ENCODE peak calls at places on chromosomes 11 and 22, in seven cellular contexts. U, R, H, K, Y, M and B are unnamed samples.

GRCh38 chr22:38973289-38974169 is 8.6 kb upstream of the APOBEC3B start:
- DNase-seq in R (peak; percentile 62), H (peak; percentile 25), M (no peak), U (peak; percentile 52), Y (peak; percentile 42), K (no peak), B (no peak)

GRCh38 chr11:108498816-108499408 is 728 bp upstream of the POGLUT3 start:
- DNase-seq in M (no peak), R (no peak), Y (no peak), U (no peak), K (no peak), H (no peak), B (no peak)

GRCh38 chr11:3947084-3947483 is 91.6 kb downstream of the STIM1 start:
- DNase-seq in U (no peak), Y (no peak), K (no peak), H (no peak), M (peak; percentile 76), R (no peak), B (no peak)

GRCh38 chr22:49305215-49305965 is 522.3 kb downstream of the BRD1 start:
- DNase-seq in Y (peak; percentile 27), M (no peak), H (peak; percentile 38), K (peak; percentile 90), U (peak; percentile 72), R (peak; percentile 76), B (peak; percentile 46)

GRCh38 chr22:41825376-41825775 is 7.5 kb upstream of the SREBF2 start:
- DNase-seq in R (no peak), M (no peak), Y (no peak), H (no peak), U (no peak), K (no peak), B (no peak)

GRCh38 chr11:75896843-75897419 is 81.9 kb downstream of the UVRAG start:
- DNase-seq in U (peak; percentile 26), R (no peak), H (no peak), M (no peak), Y (peak; percentile 35), K (peak; percentile 44), B (no peak)

GRCh38 chr11:72683782-72684200 is 9.6 kb upstream of the PDE2A start:
- DNase-seq in K (peak; percentile 91), U (peak; percentile 78), Y (peak; percentile 33), H (no peak), M (no peak), R (peak; percentile 85), B (peak; percentile 85)

GRCh38 chr11:69650832-69651344 is 9.9 kb downstream of the CCND1 start:
- DNase-seq in R (no peak), H (no peak), U (no peak), K (no peak), Y (no peak), M (no peak), B (no peak)

GRCh38 chr11:112882494-112883381 is 78.5 kb upstream of the NCAM1 start:
- DNase-seq in Y (no peak), M (no peak), K (peak; percentile 70), U (no peak), H (no peak), R (no peak), B (no peak)

GRCh38 chr11:102345923-102346322 is 1.1 kb upstream of the BIRC2 start:
- DNase-seq in Y (peak; percentile 64), H (no peak), R (no peak), U (no peak), K (no peak), M (no peak), B (no peak)

GRCh38 chr11:19344661-19345518 is 104.1 kb upstream of the E2F8 start:
- DNase-seq in H (no peak), K (peak; percentile 92), M (no peak), U (no peak), Y (no peak), R (peak; percentile 66), B (peak; percentile 48)

GRCh38 chr11:36890280-36890679 is 292.2 kb upstream of the RAG2 start:
- DNase-seq in M (no peak), Y (no peak), K (no peak), U (no peak), H (no peak), R (no peak), B (no peak)

GRCh38 chr11:83007909-83008580 is 63.7 kb downstream of the RAB30 start:
- DNase-seq in U (peak; percentile 62), M (no peak), Y (peak; percentile 88), R (no peak), H (no peak), K (peak; percentile 72), B (no peak)

GRCh38 chr11:107468596-107468995 is 11.0 kb upstream of the CWF19L2 start:
- DNase-seq in R (no peak), U (peak; percentile 30), H (no peak), K (peak; percentile 18), Y (no peak), M (no peak), B (no peak)

GRCh38 chr11:128692750-128693578 is 908 bp upstream of the FLI1 start:
- DNase-seq in Y (no peak), K (peak; percentile 63), M (no peak), U (no peak), R (peak; percentile 49), H (no peak), B (peak; percentile 47)
- TF ChIP-seq TAF1 in Y (no peak), K (no peak), M (no peak), U (no peak), R (no peak), H (no peak), B (no peak)

DNA sequence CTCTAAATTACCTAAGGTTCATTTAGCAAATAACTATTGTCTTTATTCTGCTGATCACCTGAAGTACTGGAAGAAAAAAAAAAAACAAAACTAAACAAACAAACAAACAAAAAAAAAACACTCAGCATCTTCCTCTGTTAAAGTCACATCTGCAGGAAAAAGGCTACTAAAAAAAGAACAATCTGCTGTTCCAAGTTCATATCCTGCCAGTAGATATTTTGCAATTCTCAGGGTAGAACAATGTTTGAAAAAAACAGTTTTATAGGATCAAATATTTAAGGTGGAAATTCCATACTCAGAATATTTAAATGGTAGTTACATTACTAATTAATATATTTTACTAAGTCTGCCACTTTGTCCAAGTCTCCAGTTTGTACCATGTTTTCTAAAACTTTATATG is 175.2 kb downstream of the SBF2 start:
- DNase-seq in Y (no peak), R (no peak), U (no peak), H (no peak), K (no peak), M (no peak), B (no peak)
- TF ChIP-seq TAF1 in Y (no peak), R (no peak), U (no peak), H (no peak), K (no peak), M (no peak), B (no peak)

GRCh38 chr11:120549346-120549745 is 37.8 kb downstream of the GRIK4 start:
- DNase-seq in R (no peak), H (no peak), K (no peak), Y (no peak), U (no peak), M (no peak), B (no peak)

GRCh38 chr11:120547871-120548681 is 36.5 kb downstream of the GRIK4 start:
- DNase-seq in U (no peak), R (no peak), K (peak; percentile 90), M (no peak), Y (peak; percentile 91), H (no peak), B (no peak)

GRCh38 chr11:120550007-120550406 is 38.5 kb downstream of the GRIK4 start:
- DNase-seq in M (no peak), U (no peak), Y (no peak), R (no peak), H (no peak), K (no peak), B (no peak)

GRCh38 chr11:120547301-120547700 is 35.8 kb downstream of the GRIK4 start:
- DNase-seq in M (no peak), K (no peak), R (no peak), Y (no peak), H (no peak), U (no peak), B (no peak)

DNA sequence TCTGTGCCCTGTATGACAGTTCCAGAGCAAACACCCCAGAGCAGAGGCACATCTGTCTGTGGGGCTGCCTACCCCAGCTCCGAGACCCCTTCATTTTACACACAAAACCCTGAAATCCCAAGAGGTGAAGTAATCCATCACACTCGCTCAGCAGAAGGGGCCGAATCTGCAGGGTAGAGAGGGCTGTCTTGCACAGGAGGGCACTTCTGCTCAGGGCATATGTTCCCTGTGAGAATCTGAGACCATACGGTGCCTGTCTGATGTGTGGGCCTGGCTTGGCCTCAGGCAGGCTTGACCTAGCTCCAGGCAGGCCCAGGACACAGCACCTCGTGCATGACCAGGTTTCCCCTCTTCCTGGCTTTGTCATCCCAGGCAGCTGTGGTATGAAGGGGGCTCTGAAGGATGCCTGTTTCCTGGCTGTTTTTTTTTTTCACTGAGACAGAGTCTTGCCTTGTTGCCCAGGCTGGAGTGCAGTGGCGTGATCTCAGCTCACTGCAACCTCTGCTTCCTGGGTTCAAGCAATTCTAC is 37.2 kb downstream of the GRIK4 start:
- DNase-seq in H (no peak), Y (no peak), K (no peak), R (no peak), U (no peak), M (no peak), B (no peak)
- TF ChIP-seq TAF1 in H (no peak), Y (no peak), K (no peak), R (no peak), U (no peak), M (no peak), B (no peak)

GRCh38 chr22:23178512-23179254 is 1.6 kb upstream of the BCR start:
- DNase-seq in Y (no peak), H (peak; percentile 39), K (peak; percentile 91), M (no peak), R (peak; percentile 62), U (peak; percentile 100), B (peak; percentile 64)

GRCh38 chr22:23180301-23180892 is at the start of gene BCR:
- DNase-seq in U (peak; percentile 100), Y (no peak), H (no peak), M (no peak), R (peak; percentile 87), K (peak; percentile 95), B (peak; percentile 67)

GRCh38 chr22:23181763-23182288 is 1.5 kb downstream of the BCR start:
- DNase-seq in K (no peak), M (no peak), U (no peak), Y (no peak), H (no peak), R (no peak), B (no peak)

GRCh38 chr22:23180893-23181762 is 819 bp downstream of the BCR start:
- DNase-seq in R (peak; percentile 58), Y (no peak), H (no peak), M (no peak), U (peak; percentile 97), K (peak; percentile 62), B (no peak)

DNA sequence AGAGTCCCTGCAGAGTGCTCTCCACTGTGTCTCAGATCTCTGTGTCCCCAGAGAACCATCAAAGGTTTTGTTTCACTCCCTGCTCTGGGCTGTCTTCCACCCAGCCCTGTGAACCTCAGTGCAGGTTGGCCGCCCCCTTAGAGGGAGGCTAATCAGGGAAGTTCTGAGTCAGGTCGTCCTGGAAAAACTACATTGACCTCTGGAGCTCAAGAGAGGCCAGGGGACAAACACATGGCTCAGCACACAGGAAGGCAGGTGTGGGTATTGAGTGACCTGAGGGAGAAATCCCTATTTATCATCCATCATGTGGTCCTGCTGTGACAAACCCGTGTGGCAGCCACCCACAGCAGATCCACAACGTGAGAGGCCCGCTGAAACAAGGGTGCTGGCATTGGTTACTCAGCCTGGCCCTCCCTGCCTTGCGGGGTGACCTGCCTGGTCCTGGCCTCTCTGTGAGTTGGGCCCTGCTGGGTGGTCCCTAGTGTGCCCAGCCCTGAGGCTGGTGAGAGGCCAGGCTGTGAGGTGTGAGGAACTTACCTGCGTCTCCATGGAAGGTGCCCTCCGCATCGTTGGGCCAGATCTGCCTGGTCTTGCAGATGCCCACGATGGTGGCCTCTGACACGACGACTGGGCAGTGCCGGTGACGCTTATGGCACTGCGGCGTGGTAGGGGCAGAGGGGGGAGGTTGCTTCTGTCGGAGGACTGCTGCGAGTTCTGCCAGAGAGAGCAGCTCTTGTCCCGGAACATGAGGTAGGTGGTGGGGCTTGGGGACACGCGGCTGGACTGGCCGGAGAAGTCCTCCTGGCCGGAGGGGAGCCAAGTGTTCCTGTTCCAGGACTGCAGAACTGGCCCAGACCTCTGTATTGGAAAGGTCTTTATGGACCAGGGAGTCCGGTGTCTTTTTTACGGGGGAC is 671 bp upstream of the BCR start:
- DNase-seq in K (no peak), U (no peak), H (no peak), M (no peak), Y (no peak), R (no peak), B (no peak)
- TF ChIP-seq TAF1 in K (no peak), U (no peak), H (no peak), M (no peak), Y (no peak), R (no peak), B (no peak)